ENCODE peak calls at places on chromosome 4, in six cellular contexts. One of them, this sample, is unnamed.

GRCh38 chr4:27048350-27049100 is 187.9 kb downstream of the STIM2 start:
- DNase-seq in effector memory CD8-positive, alpha-beta T cell: no peak
- DNase-seq in NCI-H69: peak; percentile 62
- DNase-seq in NCI-H2081: peak; percentile 65
- DNase-seq in caudate nucleus: no peak
- DNase-seq in NCI-H1694: peak; percentile 46
- DNase-seq in this sample: peak; percentile 18

GRCh38 chr4:146224331-146224966 is 10.1 kb downstream of the REELD1 start:
- DNase-seq in NCI-H2081: peak; percentile 22
- DNase-seq in effector memory CD8-positive, alpha-beta T cell: no peak
- DNase-seq in caudate nucleus: no peak
- DNase-seq in NCI-H1694: no peak
- DNase-seq in NCI-H69: no peak
- DNase-seq in this sample: no peak

GRCh38 chr4:137749466-137749865 is 217.2 kb upstream of the PCDH18 start:
- DNase-seq in NCI-H2081: no peak
- DNase-seq in effector memory CD8-positive, alpha-beta T cell: no peak
- DNase-seq in NCI-H69: no peak
- DNase-seq in caudate nucleus: no peak
- DNase-seq in NCI-H1694: no peak
- DNase-seq in this sample: no peak

GRCh38 chr4:88938138-88938537 is 118.8 kb downstream of the FAM13A start:
- DNase-seq in NCI-H69: peak; percentile 72
- DNase-seq in effector memory CD8-positive, alpha-beta T cell: no peak
- DNase-seq in NCI-H1694: no peak
- DNase-seq in NCI-H2081: no peak
- DNase-seq in caudate nucleus: no peak
- DNase-seq in this sample: no peak

GRCh38 chr4:91058345-91058744 is 931.2 kb downstream of the CCSER1 start:
- DNase-seq in NCI-H2081: no peak
- DNase-seq in caudate nucleus: no peak
- DNase-seq in NCI-H1694: no peak
- DNase-seq in NCI-H69: no peak
- DNase-seq in effector memory CD8-positive, alpha-beta T cell: no peak
- DNase-seq in this sample: no peak

GRCh38 chr4:122842984-122843531 is 16.4 kb downstream of the FGF2 start:
- DNase-seq in NCI-H2081: no peak
- DNase-seq in effector memory CD8-positive, alpha-beta T cell: no peak
- DNase-seq in caudate nucleus: no peak
- DNase-seq in NCI-H1694: no peak
- DNase-seq in NCI-H69: no peak
- DNase-seq in this sample: no peak

GRCh38 chr4:40662962-40663604 is 33.4 kb upstream of the RBM47 start:
- DNase-seq in effector memory CD8-positive, alpha-beta T cell: no peak
- DNase-seq in NCI-H1694: no peak
- DNase-seq in NCI-H69: peak; percentile 93
- DNase-seq in NCI-H2081: peak; percentile 94
- DNase-seq in caudate nucleus: no peak
- DNase-seq in this sample: no peak

GRCh38 chr4:109301691-109302365 is 630 bp downstream of the COL25A1 start:
- DNase-seq in NCI-H1694: no peak
- DNase-seq in NCI-H69: no peak
- DNase-seq in caudate nucleus: no peak
- DNase-seq in NCI-H2081: no peak
- DNase-seq in effector memory CD8-positive, alpha-beta T cell: no peak
- DNase-seq in this sample: no peak

GRCh38 chr4:70940134-70940533 is 38.0 kb downstream of the MOB1B start:
- DNase-seq in effector memory CD8-positive, alpha-beta T cell: no peak
- DNase-seq in NCI-H1694: no peak
- DNase-seq in NCI-H69: no peak
- DNase-seq in NCI-H2081: no peak
- DNase-seq in caudate nucleus: no peak
- DNase-seq in this sample: no peak

GRCh38 chr4:20428410-20429160 is 176.9 kb downstream of the SLIT2 start:
- DNase-seq in NCI-H2081: peak; percentile 61
- DNase-seq in effector memory CD8-positive, alpha-beta T cell: no peak
- DNase-seq in NCI-H69: peak; percentile 27
- DNase-seq in NCI-H1694: no peak
- DNase-seq in caudate nucleus: no peak
- DNase-seq in this sample: no peak

GRCh38 chr4:85127653-85128052 is 161.2 kb upstream of the WDFY3 start:
- DNase-seq in caudate nucleus: no peak
- DNase-seq in effector memory CD8-positive, alpha-beta T cell: no peak
- DNase-seq in NCI-H1694: no peak
- DNase-seq in NCI-H2081: peak; percentile 12
- DNase-seq in NCI-H69: peak; percentile 11
- DNase-seq in this sample: no peak

GRCh38 chr4:67198757-67199156 is 346.5 kb downstream of the CENPC start:
- DNase-seq in NCI-H2081: peak; percentile 23
- DNase-seq in NCI-H69: peak; percentile 84
- DNase-seq in caudate nucleus: no peak
- DNase-seq in effector memory CD8-positive, alpha-beta T cell: no peak
- DNase-seq in NCI-H1694: peak; percentile 15
- DNase-seq in this sample: no peak

GRCh38 chr4:81723927-81724587 is 252.3 kb upstream of the RASGEF1B start:
- DNase-seq in NCI-H1694: no peak
- DNase-seq in NCI-H69: peak; percentile 72
- DNase-seq in NCI-H2081: no peak
- DNase-seq in effector memory CD8-positive, alpha-beta T cell: peak; percentile 14
- DNase-seq in caudate nucleus: no peak
- DNase-seq in this sample: no peak

GRCh38 chr4:176778063-176778462 is 14.7 kb downstream of the VEGFC start:
- DNase-seq in caudate nucleus: no peak
- DNase-seq in NCI-H69: peak; percentile 54
- DNase-seq in NCI-H1694: no peak
- DNase-seq in NCI-H2081: peak; percentile 4
- DNase-seq in effector memory CD8-positive, alpha-beta T cell: no peak
- DNase-seq in this sample: no peak

GRCh38 chr4:153222162-153222789 is 18.0 kb downstream of the TRIM2 start:
- DNase-seq in NCI-H1694: no peak
- DNase-seq in NCI-H69: peak; percentile 71
- DNase-seq in caudate nucleus: peak; percentile 60
- DNase-seq in effector memory CD8-positive, alpha-beta T cell: no peak
- DNase-seq in NCI-H2081: peak; percentile 34
- DNase-seq in this sample: peak; percentile 60

GRCh38 chr4:54090804-54091623 is 8.9 kb upstream of the GSX2 start:
- DNase-seq in caudate nucleus: no peak
- DNase-seq in NCI-H69: peak; percentile 51
- DNase-seq in effector memory CD8-positive, alpha-beta T cell: no peak
- DNase-seq in NCI-H1694: no peak
- DNase-seq in NCI-H2081: peak; percentile 34
- DNase-seq in this sample: peak; percentile 48

GRCh38 chr4:8727546-8728510 is 135.3 kb downstream of the CPZ start:
- DNase-seq in effector memory CD8-positive, alpha-beta T cell: no peak
- DNase-seq in NCI-H2081: no peak
- DNase-seq in NCI-H69: no peak
- DNase-seq in caudate nucleus: no peak
- DNase-seq in NCI-H1694: no peak
- DNase-seq in this sample: no peak

GRCh38 chr4:139647952-139648351 is 17.7 kb upstream of the MGST2 start:
- DNase-seq in effector memory CD8-positive, alpha-beta T cell: no peak
- DNase-seq in NCI-H2081: no peak
- DNase-seq in NCI-H69: no peak
- DNase-seq in NCI-H1694: no peak
- DNase-seq in caudate nucleus: no peak
- DNase-seq in this sample: no peak

GRCh38 chr4:154231796-154232478 is 259.7 kb downstream of the DCHS2 start:
- DNase-seq in caudate nucleus: no peak
- DNase-seq in effector memory CD8-positive, alpha-beta T cell: no peak
- DNase-seq in NCI-H1694: no peak
- DNase-seq in NCI-H2081: no peak
- DNase-seq in NCI-H69: no peak
- DNase-seq in this sample: no peak

GRCh38 chr4:87007345-87008181 is 72.8 kb downstream of the AFF1 start:
- DNase-seq in NCI-H1694: peak; percentile 40
- DNase-seq in NCI-H2081: peak; percentile 37
- DNase-seq in caudate nucleus: peak; percentile 27
- DNase-seq in effector memory CD8-positive, alpha-beta T cell: peak; percentile 20
- DNase-seq in NCI-H69: peak; percentile 82
- DNase-seq in this sample: no peak

GRCh38 chr4:44817905-44818304 is 91.5 kb upstream of the GNPDA2 start:
- DNase-seq in NCI-H69: no peak
- DNase-seq in effector memory CD8-positive, alpha-beta T cell: no peak
- DNase-seq in caudate nucleus: no peak
- DNase-seq in NCI-H1694: no peak
- DNase-seq in NCI-H2081: no peak
- DNase-seq in this sample: no peak

GRCh38 chr4:42588909-42589308 is 68.0 kb downstream of the ATP8A1 start:
- DNase-seq in caudate nucleus: no peak
- DNase-seq in NCI-H1694: no peak
- DNase-seq in NCI-H69: no peak
- DNase-seq in NCI-H2081: no peak
- DNase-seq in effector memory CD8-positive, alpha-beta T cell: no peak
- DNase-seq in this sample: no peak

GRCh38 chr4:8136972-8137710 is 21.5 kb downstream of the ABLIM2 start:
- DNase-seq in NCI-H1694: no peak
- DNase-seq in NCI-H2081: no peak
- DNase-seq in effector memory CD8-positive, alpha-beta T cell: no peak
- DNase-seq in NCI-H69: no peak
- DNase-seq in caudate nucleus: no peak
- DNase-seq in this sample: no peak

This sample was measured in T47D.